ENCODE peak calls at places on chromosomes 4 and X, in nine cellular contexts. J, B, D, V, M, X, T, I and G are unnamed samples.

GRCh38 chr4:186216465-186217024 is 10.8 kb upstream of the KLKB1 start:
- DNase-seq in I (no peak), T (no peak), J (no peak), X (no peak), M (no peak), V (peak; percentile 12), B (no peak), D (no peak), G (no peak)

GRCh38 chrX:152850465-152850864 is 19.6 kb downstream of the NSDHL start:
- DNase-seq in V (no peak), M (no peak), I (no peak), X (no peak), T (no peak), D (no peak), J (no peak), B (no peak), G (no peak)

GRCh38 chr4:13548059-13548983 is 4.0 kb upstream of the NKX3-2 start:
- DNase-seq in I (no peak), X (peak; percentile 8), J (peak; percentile 17), D (peak; percentile 78), M (no peak), V (no peak), T (peak; percentile 45), B (no peak), G (no peak)

GRCh38 chr4:126991965-126992364 is 640.8 kb upstream of the INTU start:
- DNase-seq in X (no peak), V (no peak), D (no peak), B (no peak), I (no peak), J (no peak), M (no peak), T (no peak), G (no peak)

GRCh38 chrX:118872102-118872566 is 48.5 kb downstream of the ZCCHC12 start:
- DNase-seq in X (peak; percentile 0), T (no peak), J (no peak), B (no peak), V (no peak), D (no peak), I (no peak), M (peak; percentile 31), G (no peak)

GRCh38 chr4:8071741-8072140 is 86.9 kb downstream of the ABLIM2 start:
- DNase-seq in D (no peak), T (no peak), J (no peak), B (peak; percentile 36), X (no peak), M (no peak), V (no peak), I (no peak), G (no peak)

GRCh38 chrX:26851981-26852380 is 611.2 kb downstream of the PPP4R3C start:
- DNase-seq in B (no peak), T (no peak), D (peak; percentile 52), X (no peak), M (no peak), J (no peak), I (no peak), V (no peak), G (peak; percentile 13)

GRCh38 chr4:3267576-3268394 is 18.8 kb downstream of the MSANTD1 start:
- DNase-seq in X (no peak), M (no peak), D (no peak), J (no peak), V (no peak), T (no peak), B (no peak), I (no peak), G (no peak)

GRCh38 chrX:109886122-109886761 is 116.7 kb upstream of the TMEM164 start:
- DNase-seq in J (peak; percentile 38), D (peak; percentile 43), I (peak; percentile 4), T (peak; percentile 70), M (peak; percentile 26), V (peak; percentile 36), X (peak; percentile 10), B (no peak), G (no peak)

GRCh38 chr4:83387922-83388676 is 53.5 kb upstream of the HPSE start:
- DNase-seq in X (no peak), M (no peak), T (no peak), I (no peak), D (no peak), J (no peak), B (no peak), V (no peak), G (no peak)